ENCODE peak calls at places on chromosomes 6 and 20, in eight cellular contexts. One of them, this sample, is unnamed.

GRCh38 chr6:116556814-116557403 is 3.4 kb downstream of the CALHM4 start:
- DNase-seq in CD8-positive, alpha-beta T cell: no peak
- DNase-seq in upper lobe of right lung: no peak
- DNase-seq in pancreas: no peak
- DNase-seq in brain microvascular endothelial cell: peak
- DNase-seq in AG10803: no peak
- DNase-seq in stomach: no peak
- DNase-seq in left ventricle myocardium inferior: no peak
- DNase-seq in this sample: no peak

GRCh38 chr6:167566711-167567141 is 241.8 kb downstream of the TTLL2 start:
- DNase-seq in CD8-positive, alpha-beta T cell: no peak
- DNase-seq in left ventricle myocardium inferior: no peak
- DNase-seq in upper lobe of right lung: no peak
- DNase-seq in stomach: no peak
- DNase-seq in brain microvascular endothelial cell: no peak
- DNase-seq in AG10803: no peak
- DNase-seq in pancreas: no peak
- DNase-seq in this sample: no peak

GRCh38 chr20:44287272-44288097 is 23.5 kb downstream of the FITM2 start:
- DNase-seq in AG10803: no peak
- DNase-seq in pancreas: peak
- DNase-seq in stomach: no peak
- DNase-seq in left ventricle myocardium inferior: peak
- DNase-seq in CD8-positive, alpha-beta T cell: no peak
- DNase-seq in brain microvascular endothelial cell: no peak
- DNase-seq in upper lobe of right lung: no peak
- DNase-seq in this sample: peak

GRCh38 chr6:71349395-71349794 is 60.8 kb downstream of the OGFRL1 start:
- DNase-seq in CD8-positive, alpha-beta T cell: no peak
- DNase-seq in pancreas: no peak
- DNase-seq in stomach: no peak
- DNase-seq in left ventricle myocardium inferior: no peak
- DNase-seq in brain microvascular endothelial cell: no peak
- DNase-seq in upper lobe of right lung: no peak
- DNase-seq in AG10803: peak
- DNase-seq in this sample: no peak

GRCh38 chr20:43959079-43959919 is 44.6 kb downstream of the TOX2 start:
- DNase-seq in brain microvascular endothelial cell: no peak
- DNase-seq in upper lobe of right lung: no peak
- DNase-seq in stomach: no peak
- DNase-seq in CD8-positive, alpha-beta T cell: no peak
- DNase-seq in pancreas: no peak
- DNase-seq in left ventricle myocardium inferior: no peak
- DNase-seq in AG10803: peak
- DNase-seq in this sample: peak

GRCh38 chr20:33693741-33694645 is 7.8 kb upstream of the E2F1 start:
- DNase-seq in stomach: no peak
- DNase-seq in AG10803: peak
- DNase-seq in upper lobe of right lung: no peak
- DNase-seq in pancreas: no peak
- DNase-seq in brain microvascular endothelial cell: no peak
- DNase-seq in CD8-positive, alpha-beta T cell: no peak
- DNase-seq in left ventricle myocardium inferior: peak
- DNase-seq in this sample: no peak

GRCh38 chr6:6962699-6963098 is 145.1 kb upstream of the RREB1 start:
- DNase-seq in brain microvascular endothelial cell: no peak
- DNase-seq in pancreas: no peak
- DNase-seq in stomach: no peak
- DNase-seq in upper lobe of right lung: no peak
- DNase-seq in left ventricle myocardium inferior: no peak
- DNase-seq in CD8-positive, alpha-beta T cell: no peak
- DNase-seq in AG10803: no peak
- DNase-seq in this sample: no peak

GRCh38 chr20:20277772-20278382 is 90.0 kb upstream of the INSM1 start:
- DNase-seq in upper lobe of right lung: no peak
- DNase-seq in left ventricle myocardium inferior: peak
- DNase-seq in CD8-positive, alpha-beta T cell: no peak
- DNase-seq in pancreas: no peak
- DNase-seq in brain microvascular endothelial cell: no peak
- DNase-seq in AG10803: no peak
- DNase-seq in stomach: no peak
- DNase-seq in this sample: no peak

GRCh38 chr20:62164879-62165761 is 17.7 kb upstream of the MTG2 start:
- DNase-seq in brain microvascular endothelial cell: no peak
- DNase-seq in pancreas: no peak
- DNase-seq in upper lobe of right lung: no peak
- DNase-seq in stomach: no peak
- DNase-seq in CD8-positive, alpha-beta T cell: no peak
- DNase-seq in left ventricle myocardium inferior: no peak
- DNase-seq in AG10803: no peak
- DNase-seq in this sample: no peak

GRCh38 chr6:4781426-4781825 is 5.2 kb downstream of the CDYL start:
- DNase-seq in stomach: no peak
- DNase-seq in brain microvascular endothelial cell: no peak
- DNase-seq in left ventricle myocardium inferior: no peak
- DNase-seq in AG10803: no peak
- DNase-seq in pancreas: no peak
- DNase-seq in CD8-positive, alpha-beta T cell: no peak
- DNase-seq in upper lobe of right lung: no peak
- DNase-seq in this sample: no peak

GRCh38 chr6:83430606-83431544 is at the start of gene ME1:
- DNase-seq in upper lobe of right lung: peak
- DNase-seq in stomach: peak
- DNase-seq in left ventricle myocardium inferior: peak
- DNase-seq in CD8-positive, alpha-beta T cell: peak
- DNase-seq in AG10803: peak
- DNase-seq in pancreas: peak
- DNase-seq in brain microvascular endothelial cell: peak
- DNase-seq in this sample: peak

GRCh38 chr6:44373787-44374186 is 13.7 kb upstream of the CDC5L start:
- DNase-seq in upper lobe of right lung: no peak
- DNase-seq in CD8-positive, alpha-beta T cell: no peak
- DNase-seq in left ventricle myocardium inferior: no peak
- DNase-seq in pancreas: no peak
- DNase-seq in AG10803: no peak
- DNase-seq in brain microvascular endothelial cell: no peak
- DNase-seq in stomach: no peak
- DNase-seq in this sample: no peak

GRCh38 chr6:53928641-53929339 is 134.0 kb downstream of the LRRC1 start:
- DNase-seq in upper lobe of right lung: no peak
- DNase-seq in pancreas: no peak
- DNase-seq in stomach: no peak
- DNase-seq in CD8-positive, alpha-beta T cell: no peak
- DNase-seq in left ventricle myocardium inferior: no peak
- DNase-seq in AG10803: no peak
- DNase-seq in brain microvascular endothelial cell: no peak
- DNase-seq in this sample: no peak

GRCh38 chr20:51542894-51543788 is 622 bp upstream of the NFATC2 start:
- DNase-seq in CD8-positive, alpha-beta T cell: no peak
- DNase-seq in upper lobe of right lung: no peak
- DNase-seq in left ventricle myocardium inferior: no peak
- DNase-seq in AG10803: no peak
- DNase-seq in stomach: no peak
- DNase-seq in pancreas: no peak
- DNase-seq in brain microvascular endothelial cell: no peak
- DNase-seq in this sample: peak

GRCh38 chr20:63657260-63657936 is 714 bp upstream of the RTEL1 start:
- DNase-seq in upper lobe of right lung: no peak
- DNase-seq in left ventricle myocardium inferior: no peak
- DNase-seq in CD8-positive, alpha-beta T cell: no peak
- DNase-seq in stomach: no peak
- DNase-seq in pancreas: no peak
- DNase-seq in brain microvascular endothelial cell: no peak
- DNase-seq in AG10803: peak
- DNase-seq in this sample: no peak

GRCh38 chr6:141526985-141527384 is 605.7 kb upstream of the GJE1 start:
- DNase-seq in AG10803: no peak
- DNase-seq in CD8-positive, alpha-beta T cell: no peak
- DNase-seq in brain microvascular endothelial cell: no peak
- DNase-seq in stomach: no peak
- DNase-seq in left ventricle myocardium inferior: no peak
- DNase-seq in pancreas: no peak
- DNase-seq in upper lobe of right lung: no peak
- DNase-seq in this sample: no peak

GRCh38 chr6:20931772-20932171 is 397.5 kb downstream of the CDKAL1 start:
- DNase-seq in CD8-positive, alpha-beta T cell: no peak
- DNase-seq in upper lobe of right lung: no peak
- DNase-seq in AG10803: no peak
- DNase-seq in pancreas: no peak
- DNase-seq in left ventricle myocardium inferior: no peak
- DNase-seq in brain microvascular endothelial cell: no peak
- DNase-seq in stomach: no peak
- DNase-seq in this sample: no peak

GRCh38 chr20:45502561-45502960 is 12.9 kb downstream of the SPINT3 start:
- DNase-seq in CD8-positive, alpha-beta T cell: no peak
- DNase-seq in AG10803: no peak
- DNase-seq in pancreas: no peak
- DNase-seq in stomach: no peak
- DNase-seq in brain microvascular endothelial cell: no peak
- DNase-seq in left ventricle myocardium inferior: no peak
- DNase-seq in upper lobe of right lung: no peak
- DNase-seq in this sample: no peak

GRCh38 chr6:167495506-167496391 is 170.9 kb downstream of the TTLL2 start:
- DNase-seq in brain microvascular endothelial cell: no peak
- DNase-seq in stomach: no peak
- DNase-seq in pancreas: no peak
- DNase-seq in upper lobe of right lung: peak
- DNase-seq in CD8-positive, alpha-beta T cell: no peak
- DNase-seq in left ventricle myocardium inferior: no peak
- DNase-seq in AG10803: no peak
- DNase-seq in this sample: no peak

GRCh38 chr6:111764238-111765182 is 108.7 kb downstream of the FYN start:
- DNase-seq in pancreas: no peak
- DNase-seq in upper lobe of right lung: no peak
- DNase-seq in AG10803: no peak
- DNase-seq in brain microvascular endothelial cell: peak
- DNase-seq in left ventricle myocardium inferior: no peak
- DNase-seq in stomach: no peak
- DNase-seq in CD8-positive, alpha-beta T cell: peak
- DNase-seq in this sample: peak

GRCh38 chr20:42352096-42352495 is 733.9 kb upstream of the CHD6 start:
- DNase-seq in stomach: no peak
- DNase-seq in left ventricle myocardium inferior: no peak
- DNase-seq in brain microvascular endothelial cell: no peak
- DNase-seq in upper lobe of right lung: no peak
- DNase-seq in pancreas: no peak
- DNase-seq in AG10803: no peak
- DNase-seq in CD8-positive, alpha-beta T cell: no peak
- DNase-seq in this sample: no peak

GRCh38 chr6:52976591-52977035 is 18.5 kb downstream of the GSTA4 start:
- DNase-seq in brain microvascular endothelial cell: no peak
- DNase-seq in left ventricle myocardium inferior: no peak
- DNase-seq in AG10803: no peak
- DNase-seq in pancreas: peak
- DNase-seq in upper lobe of right lung: no peak
- DNase-seq in CD8-positive, alpha-beta T cell: no peak
- DNase-seq in stomach: peak
- DNase-seq in this sample: peak

GRCh38 chr6:142803027-142803426 is 141.9 kb downstream of the HIVEP2 start:
- DNase-seq in pancreas: no peak
- DNase-seq in upper lobe of right lung: no peak
- DNase-seq in AG10803: peak
- DNase-seq in stomach: no peak
- DNase-seq in brain microvascular endothelial cell: no peak
- DNase-seq in CD8-positive, alpha-beta T cell: no peak
- DNase-seq in left ventricle myocardium inferior: no peak
- DNase-seq in this sample: no peak

GRCh38 chr6:149896491-149896890 is 1.4 kb downstream of the RAET1E start:
- DNase-seq in brain microvascular endothelial cell: peak
- DNase-seq in stomach: no peak
- DNase-seq in pancreas: no peak
- DNase-seq in left ventricle myocardium inferior: no peak
- DNase-seq in AG10803: peak
- DNase-seq in CD8-positive, alpha-beta T cell: no peak
- DNase-seq in upper lobe of right lung: no peak
- DNase-seq in this sample: no peak

GRCh38 chr6:131923356-131923755 is 27.8 kb downstream of the CCN2 start:
- DNase-seq in upper lobe of right lung: no peak
- DNase-seq in pancreas: peak
- DNase-seq in brain microvascular endothelial cell: peak
- DNase-seq in left ventricle myocardium inferior: peak
- DNase-seq in CD8-positive, alpha-beta T cell: no peak
- DNase-seq in AG10803: peak
- DNase-seq in stomach: peak
- DNase-seq in this sample: peak

GRCh38 chr6:26321005-26321404 is 44.0 kb upstream of the BTN3A2 start:
- DNase-seq in left ventricle myocardium inferior: no peak
- DNase-seq in pancreas: no peak
- DNase-seq in brain microvascular endothelial cell: no peak
- DNase-seq in upper lobe of right lung: no peak
- DNase-seq in AG10803: no peak
- DNase-seq in CD8-positive, alpha-beta T cell: no peak
- DNase-seq in stomach: no peak
- DNase-seq in this sample: no peak
- H3K4me3 ChIP-seq in left ventricle myocardium inferior: no peak
- H3K4me3 ChIP-seq in pancreas: no peak
- H3K4me3 ChIP-seq in brain microvascular endothelial cell: no peak
- H3K4me3 ChIP-seq in upper lobe of right lung: no peak
- H3K4me3 ChIP-seq in AG10803: no peak
- H3K4me3 ChIP-seq in CD8-positive, alpha-beta T cell: no peak
- H3K4me3 ChIP-seq in stomach: no peak
- H3K4me3 ChIP-seq in this sample: no peak

DNA sequence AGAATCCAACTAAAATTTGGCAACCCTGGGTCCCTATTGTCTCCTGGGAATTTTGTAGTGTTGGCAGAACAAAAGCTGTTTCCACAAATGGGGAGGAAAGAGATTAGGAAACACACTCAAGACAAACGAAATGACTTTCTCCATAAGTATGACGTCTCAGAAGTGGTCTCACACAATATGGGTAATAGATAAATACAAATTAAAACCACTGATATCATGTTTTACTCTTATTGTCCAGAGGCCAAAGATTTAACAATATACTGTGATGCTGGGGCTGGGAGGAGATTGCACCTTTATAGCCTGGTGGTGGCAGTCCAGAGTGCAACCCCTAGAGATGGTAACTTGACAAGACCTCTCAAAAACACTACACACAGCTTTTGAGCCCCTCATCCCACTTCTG is 18.6 kb downstream of the FKBP1A start:
- DNase-seq in left ventricle myocardium inferior: no peak
- DNase-seq in CD8-positive, alpha-beta T cell: no peak
- DNase-seq in upper lobe of right lung: no peak
- DNase-seq in AG10803: no peak
- DNase-seq in brain microvascular endothelial cell: no peak
- DNase-seq in stomach: no peak
- DNase-seq in pancreas: no peak
- DNase-seq in this sample: no peak
- TF ChIP-seq CTCF in left ventricle myocardium inferior: peak
- TF ChIP-seq CTCF in CD8-positive, alpha-beta T cell: no peak
- TF ChIP-seq CTCF in upper lobe of right lung: no peak
- TF ChIP-seq CTCF in AG10803: no peak
- TF ChIP-seq CTCF in brain microvascular endothelial cell: peak
- TF ChIP-seq CTCF in stomach: no peak
- TF ChIP-seq CTCF in pancreas: no peak
- TF ChIP-seq CTCF in this sample: no peak

GRCh38 chr6:26570027-26570809 is 26.5 kb upstream of the ABT1 start:
- DNase-seq in left ventricle myocardium inferior: no peak
- DNase-seq in pancreas: no peak
- DNase-seq in stomach: no peak
- DNase-seq in CD8-positive, alpha-beta T cell: no peak
- DNase-seq in brain microvascular endothelial cell: no peak
- DNase-seq in AG10803: no peak
- DNase-seq in upper lobe of right lung: no peak
- DNase-seq in this sample: no peak
- H3K4me3 ChIP-seq in left ventricle myocardium inferior: no peak
- H3K4me3 ChIP-seq in pancreas: no peak
- H3K4me3 ChIP-seq in stomach: no peak
- H3K4me3 ChIP-seq in CD8-positive, alpha-beta T cell: no peak
- H3K4me3 ChIP-seq in brain microvascular endothelial cell: no peak
- H3K4me3 ChIP-seq in AG10803: no peak
- H3K4me3 ChIP-seq in upper lobe of right lung: no peak
- H3K4me3 ChIP-seq in this sample: no peak

GRCh38 chr6:29792123-29793035 is 35.2 kb upstream of the HLA-G start:
- DNase-seq in brain microvascular endothelial cell: no peak
- DNase-seq in left ventricle myocardium inferior: peak
- DNase-seq in upper lobe of right lung: peak
- DNase-seq in stomach: peak
- DNase-seq in pancreas: peak
- DNase-seq in AG10803: peak
- DNase-seq in CD8-positive, alpha-beta T cell: peak
- DNase-seq in this sample: peak
- TF ChIP-seq CTCF in brain microvascular endothelial cell: peak
- TF ChIP-seq CTCF in left ventricle myocardium inferior: peak
- TF ChIP-seq CTCF in upper lobe of right lung: peak
- TF ChIP-seq CTCF in stomach: no peak
- TF ChIP-seq CTCF in pancreas: peak
- TF ChIP-seq CTCF in AG10803: peak
- TF ChIP-seq CTCF in CD8-positive, alpha-beta T cell: no peak
- TF ChIP-seq CTCF in this sample: peak